ENCODE peak calls at places on chromosomes 13 and 19, in four cellular contexts. Z, B, Q and P are unnamed samples.

GRCh38 chr13:41577437-41577836 is 120.1 kb downstream of the RGCC start:
- DNase-seq in Z (peak), B (no peak), Q (no peak), P (peak)

GRCh38 chr19:14073232-14073924 is 792 bp downstream of the MISP3 start:
- DNase-seq in Z (no peak), Q (peak), B (peak), P (no peak)

GRCh38 chr13:102729560-102730275 is 34.9 kb upstream of the METTL21C start:
- DNase-seq in B (no peak), Q (no peak), Z (no peak), P (no peak)

GRCh38 chr13:109671919-109672318 is 114.5 kb downstream of the IRS2 start:
- DNase-seq in Z (no peak), Q (no peak), B (no peak), P (no peak)

GRCh38 chr13:50685491-50685890 is 158.0 kb downstream of the DLEU7 start:
- DNase-seq in B (no peak), Z (no peak), Q (peak), P (no peak)

GRCh38 chr13:111508164-111508870 is 187.9 kb downstream of the TEX29 start:
- DNase-seq in B (no peak), Z (no peak), Q (no peak), P (no peak)

GRCh38 chr13:30736921-30737320 is 1.6 kb downstream of the ALOX5AP start:
- DNase-seq in Q (no peak), Z (no peak), B (peak), P (no peak)

GRCh38 chr13:106186366-106187030 is 349.0 kb downstream of the EFNB2 start:
- DNase-seq in Z (no peak), Q (no peak), B (no peak), P (no peak)

GRCh38 chr19:39160523-39160861 is 34.9 kb downstream of the PAK4 start:
- DNase-seq in B (no peak), Q (no peak), Z (peak), P (no peak)

GRCh38 chr13:38570706-38571105 is 116.2 kb upstream of the FREM2 start:
- DNase-seq in Q (no peak), B (no peak), Z (no peak), P (no peak)

GRCh38 chr13:112688560-112689497 is 1.0 kb upstream of the ATP11A start:
- DNase-seq in Z (no peak), Q (peak), B (no peak), P (no peak)

GRCh38 chr13:51811920-51812328 is 8.0 kb upstream of the DHRS12 start:
- DNase-seq in Q (no peak), Z (no peak), B (no peak), P (no peak)

GRCh38 chr13:32829676-32830091 is 186.5 kb upstream of the KL start:
- DNase-seq in B (no peak), Q (no peak), Z (no peak), P (no peak)

GRCh38 chr13:30113983-30114491 is 193.3 kb downstream of the KATNAL1 start:
- DNase-seq in Z (no peak), Q (no peak), B (no peak), P (no peak)

GRCh38 chr19:14061751-14062557 is at the start of gene PALM3:
- DNase-seq in Z (no peak), Q (no peak), B (no peak), P (no peak)

GRCh38 chr19:56108447-56109195 is 12.5 kb downstream of the ZNF787 start:
- DNase-seq in Z (no peak), Q (no peak), B (no peak), P (no peak)

GRCh38 chr13:69683921-69684663 is 423.5 kb upstream of the ATXN8OS start:
- DNase-seq in Z (no peak), B (no peak), Q (no peak), P (no peak)

GRCh38 chr19:41771410-41771809 is 16.1 kb downstream of the CEACAM6 start:
- DNase-seq in B (no peak), Q (no peak), Z (no peak), P (no peak)

GRCh38 chr19:47813304-47813994 is 8.3 kb upstream of the CRX start:
- DNase-seq in B (peak), Z (peak), Q (peak), P (no peak)

GRCh38 chr13:51958217-51958547 is 53.1 kb downstream of the ATP7B start:
- DNase-seq in Q (no peak), Z (no peak), B (no peak), P (no peak)

GRCh38 chr13:32940601-32941000 is 75.6 kb upstream of the KL start:
- DNase-seq in B (no peak), Q (no peak), Z (no peak), P (no peak)

GRCh38 chr19:30719991-30720329 is 347.8 kb downstream of the ZNF536 start:
- DNase-seq in B (no peak), Z (no peak), Q (no peak), P (no peak)

GRCh38 chr19:610801-611505 is 21.3 kb downstream of the HCN2 start:
- DNase-seq in Z (no peak), Q (no peak), B (peak), P (no peak)

GRCh38 chr19:9913237-9914000 is 22.9 kb downstream of the OLFM2 start:
- DNase-seq in Q (no peak), B (no peak), Z (no peak), P (no peak)